ENCODE peak calls at places on chromosomes 4 and X, in nine cellular contexts. O is A549, V is right lobe of liver, W is HepG2, C is upper lobe of left lung, M is HCT116, G is body of pancreas, E is heart left ventricle, P is K562. S is an unnamed sample.

GRCh38 chr4:183588169-183588675 is 70.8 kb downstream of the RWDD4 start:
- ATAC-seq in O (no peak), V (peak; percentile 80), W (no peak), C (peak; percentile 84), M (no peak), G (peak; percentile 93), E (peak; percentile 77), P (no peak), S (peak; percentile 95)

GRCh38 chr4:148097811-148098210 is 344.4 kb downstream of the NR3C2 start:
- ATAC-seq in O (no peak), V (no peak), W (no peak), C (no peak), M (no peak), G (no peak), E (no peak), P (no peak), S (no peak)

GRCh38 chr4:143156853-143157252 is 27.9 kb upstream of the USP38 start:
- ATAC-seq in O (no peak), V (no peak), W (no peak), C (no peak), M (no peak), G (no peak), E (no peak), P (no peak), S (no peak)

GRCh38 chr4:26126135-26126718 is 194.6 kb upstream of the RBPJ start:
- ATAC-seq in O (no peak), V (no peak), W (no peak), C (no peak), M (no peak), G (no peak), E (no peak), P (no peak), S (no peak)

GRCh38 chr4:152999376-153000067 is 63.4 kb downstream of the FHDC1 start:
- ATAC-seq in O (no peak), V (no peak), W (no peak), C (no peak), M (no peak), G (no peak), E (no peak), P (no peak), S (no peak)

GRCh38 chr4:130808492-130808891 is 1712.5 kb downstream of the C4orf33 start:
- ATAC-seq in O (no peak), V (peak; percentile 67), W (peak; percentile 73), C (no peak), M (peak; percentile 78), G (no peak), E (no peak), P (no peak), S (no peak)

GRCh38 chr4:1169691-1170096 is 2.7 kb downstream of the SPON2 start:
- ATAC-seq in O (no peak), V (no peak), W (no peak), C (no peak), M (no peak), G (no peak), E (no peak), P (no peak), S (no peak)

GRCh38 chrX:109872021-109872730 is 130.7 kb upstream of the TMEM164 start:
- ATAC-seq in O (no peak), V (peak; percentile 99), W (peak; percentile 89), C (no peak), M (no peak), G (peak; percentile 86), E (no peak), P (no peak), S (peak; percentile 31)

GRCh38 chr4:53479731-53480525 is 102.5 kb downstream of the FIP1L1 start:
- ATAC-seq in O (no peak), V (no peak), W (no peak), C (no peak), M (no peak), G (no peak), E (no peak), P (no peak), S (no peak)

GRCh38 chr4:53477038-53477565 is 99.7 kb downstream of the FIP1L1 start:
- ATAC-seq in O (no peak), V (no peak), W (peak; percentile 81), C (no peak), M (no peak), G (no peak), E (no peak), P (no peak), S (no peak)

GRCh38 chr4:53478671-53479456 is 101.4 kb downstream of the FIP1L1 start:
- ATAC-seq in O (peak; percentile 30), V (no peak), W (no peak), C (no peak), M (peak; percentile 44), G (no peak), E (no peak), P (peak; percentile 54), S (no peak)

GRCh38 chr4:53476232-53477037 is 99.0 kb downstream of the FIP1L1 start:
- ATAC-seq in O (no peak), V (no peak), W (peak; percentile 64), C (peak; percentile 95), M (no peak), G (no peak), E (peak; percentile 82), P (peak; percentile 74), S (peak; percentile 69)

DNA sequence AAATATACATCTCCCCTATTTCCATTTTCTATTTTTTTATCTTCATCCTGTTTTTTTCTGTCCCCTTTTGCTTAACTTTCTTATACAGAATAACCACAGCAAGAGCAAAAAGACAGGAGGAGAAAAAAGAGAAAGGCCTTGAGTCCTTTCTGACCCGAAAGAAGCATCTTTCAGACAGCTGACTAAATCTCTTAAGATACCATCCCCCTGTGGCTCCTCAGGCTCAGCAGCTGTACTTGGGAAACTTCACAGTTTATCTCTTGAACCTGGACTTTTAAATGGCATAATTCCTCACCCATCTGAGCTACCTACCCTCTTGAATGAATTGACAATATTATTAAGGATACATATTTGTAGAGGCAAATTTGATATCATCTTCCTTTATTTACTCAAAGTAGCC is 100.2 kb downstream of the FIP1L1 start:
- ATAC-seq in O (no peak), V (no peak), W (no peak), C (no peak), M (no peak), G (no peak), E (no peak), P (no peak), S (no peak)
- H3K4me1 ChIP-seq in O (peaks cover 15% of the 10 kb centered on the region), V (no peaks in the 10 kb centered on the region), W (peaks cover 11% of the 10 kb centered on the region), C (no peaks in the 10 kb centered on the region), M (peaks cover 13% of the 10 kb centered on the region), G (peaks cover 3% of the 10 kb centered on the region), E (no peaks in the 10 kb centered on the region), P (peaks cover 2% of the 10 kb centered on the region), S (no peaks in the 10 kb centered on the region)

GRCh38 chr4:137122876-137123275 is 409.4 kb downstream of the PCDH18 start:
- ATAC-seq in O (no peak), V (no peak), W (no peak), C (no peak), M (no peak), G (no peak), E (no peak), P (no peak), S (no peak)

GRCh38 chr4:137129471-137130244 is 402.6 kb downstream of the PCDH18 start:
- ATAC-seq in O (no peak), V (no peak), W (no peak), C (no peak), M (no peak), G (no peak), E (no peak), P (no peak), S (no peak)

GRCh38 chr4:137125011-137125410 is 407.3 kb downstream of the PCDH18 start:
- ATAC-seq in O (peak; percentile 26), V (no peak), W (no peak), C (peak; percentile 42), M (peak; percentile 61), G (peak; percentile 68), E (no peak), P (no peak), S (no peak)

GRCh38 chr4:137124278-137124932 is 407.9 kb downstream of the PCDH18 start:
- ATAC-seq in O (peak; percentile 99), V (peak; percentile 83), W (peak; percentile 97), C (peak; percentile 95), M (peak; percentile 97), G (peak; percentile 94), E (peak; percentile 90), P (peak; percentile 39), S (peak; percentile 82)
- H3K4me3 ChIP-seq in O (peak overlapping the region; percentile 46), V (no peak overlapping the region), W (no peak overlapping the region), C (no peak overlapping the region), M (peak overlapping the region; percentile 40), G (no peak overlapping the region), E (peak overlapping the region; percentile 54), P (no peak overlapping the region), S (peak overlapping the region; percentile 33)

DNA sequence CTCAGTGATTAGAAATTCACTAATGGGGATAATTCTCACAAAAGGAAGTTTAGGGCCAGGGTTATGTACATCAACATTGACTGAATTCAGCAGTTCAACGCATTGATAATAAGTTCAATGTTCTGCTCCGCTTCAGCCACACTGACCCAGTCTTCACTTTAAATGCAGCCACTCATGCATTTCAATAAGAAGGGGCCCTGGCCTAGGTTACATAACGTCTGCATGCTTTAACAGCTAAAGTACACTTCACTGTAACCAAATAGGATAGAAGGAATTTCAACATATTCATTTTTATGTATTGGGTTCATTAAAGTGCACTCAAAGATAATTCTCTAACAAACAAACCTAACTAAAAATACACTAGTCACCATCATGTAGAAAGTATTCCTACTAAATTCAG is 12.8 kb upstream of the TSPAN7 start:
- ATAC-seq in O (no peak), V (no peak), W (no peak), C (no peak), M (no peak), G (no peak), E (no peak), P (no peak), S (no peak)
- TF ChIP-seq POLR2A in O (no peak), V (no peak), W (no peak), C (no peak), M (no peak), G (no peak), E (no peak), P (no peak), S (no peak)

GRCh38 chrX:42772874-42773273 is 5.1 kb downstream of the PPP1R2C start:
- ATAC-seq in O (no peak), V (no peak), W (no peak), C (no peak), M (no peak), G (no peak), E (no peak), P (no peak), S (no peak)

GRCh38 chrX:42778096-42778495 is at the start of gene PPP1R2C:
- ATAC-seq in O (no peak), V (no peak), W (no peak), C (no peak), M (no peak), G (no peak), E (no peak), P (no peak), S (no peak)

GRCh38 chrX:42771836-42772335 is 6.1 kb downstream of the PPP1R2C start:
- ATAC-seq in O (no peak), V (no peak), W (no peak), C (no peak), M (no peak), G (no peak), E (no peak), P (no peak), S (no peak)

GRCh38 chrX:42770566-42770965 is 7.4 kb downstream of the PPP1R2C start:
- ATAC-seq in O (no peak), V (no peak), W (no peak), C (no peak), M (no peak), G (no peak), E (no peak), P (no peak), S (no peak)

DNA sequence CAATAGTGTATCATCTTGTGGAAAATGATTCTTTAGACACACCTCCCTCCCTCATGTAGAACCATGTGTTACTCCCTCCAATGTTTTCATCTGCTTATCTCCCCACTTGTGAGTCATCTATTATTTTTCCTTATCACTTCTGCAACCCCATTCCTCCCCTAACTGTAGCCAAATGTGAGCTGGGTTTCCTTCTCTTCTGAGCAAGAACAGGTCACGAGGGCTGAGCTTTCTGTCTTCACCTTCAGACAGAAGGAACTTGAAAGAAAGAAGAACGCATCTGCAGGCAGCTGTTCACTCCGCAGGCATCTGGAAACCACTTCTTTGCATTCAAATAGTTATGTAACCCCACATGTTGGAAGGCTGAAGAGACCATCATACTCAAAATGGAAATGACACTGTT is 1.8 kb downstream of the PPP1R2C start:
- ATAC-seq in O (no peak), V (peak; percentile 49), W (no peak), C (no peak), M (no peak), G (no peak), E (no peak), P (no peak), S (no peak)
- H3K4me1 ChIP-seq in O (no peaks in the 10 kb centered on the region), V (no peaks in the 10 kb centered on the region), W (no peaks in the 10 kb centered on the region), C (no peaks in the 10 kb centered on the region), M (no peaks in the 10 kb centered on the region), G (no peaks in the 10 kb centered on the region), E (no peaks in the 10 kb centered on the region), P (no peaks in the 10 kb centered on the region), S (no peaks in the 10 kb centered on the region)

S was measured in gastroesophageal sphincter.